ENCODE peak calls at places on chromosomes 2 and 18, in five cellular contexts. I is GM12892; L is NCI-H774; U is effector memory CD8-positive, alpha-beta T cell; S is HEK293T. D is an unnamed sample.

GRCh38 chr2:20050104-20050711 is 1.2 kb downstream of the LAPTM4A start:
- DNase-seq in I (no peak), L (no peak), U (peak), S (no peak), D (no peak)

GRCh38 chr2:115910270-115910669 is 1467.8 kb downstream of the DPP10 start:
- DNase-seq in I (no peak), L (no peak), U (no peak), S (peak), D (no peak)

GRCh38 chr2:238655131-238655860 is 192.6 kb upstream of the TWIST2 start:
- DNase-seq in I (no peak), L (no peak), U (no peak), S (no peak), D (no peak)

GRCh38 chr2:240216197-240216596 is 75.7 kb upstream of the OTOS start:
- DNase-seq in I (no peak), L (no peak), U (no peak), S (no peak), D (no peak)

GRCh38 chr2:134134827-134135226 is 119.0 kb upstream of the MGAT5 start:
- DNase-seq in I (no peak), L (no peak), U (no peak), S (no peak), D (no peak)

GRCh38 chr2:170002096-170002495 is 174.8 kb downstream of the UBR3 start:
- DNase-seq in I (no peak), L (no peak), U (no peak), S (no peak), D (no peak)

GRCh38 chr18:23990474-23991410 is 23.8 kb upstream of the TTC39C start:
- DNase-seq in I (no peak), L (no peak), U (no peak), S (no peak), D (no peak)

GRCh38 chr2:161131804-161132203 is 28.4 kb upstream of the TANK start:
- DNase-seq in I (no peak), L (no peak), U (no peak), S (no peak), D (no peak)

GRCh38 chr18:62844850-62845643 is 129.7 kb downstream of the PHLPP1 start:
- DNase-seq in I (no peak), L (no peak), U (no peak), S (no peak), D (no peak)

GRCh38 chr2:152078662-152079061 is 20.2 kb downstream of the CACNB4 start:
- DNase-seq in I (no peak), L (no peak), U (no peak), S (no peak), D (no peak)

GRCh38 chr2:229296561-229296960 is 25.5 kb upstream of the PID1 start:
- DNase-seq in I (no peak), L (no peak), U (no peak), S (no peak), D (no peak)

GRCh38 chr2:23584054-23584745 is 199.2 kb downstream of the KLHL29 start:
- DNase-seq in I (no peak), L (peak), U (no peak), S (no peak), D (no peak)

GRCh38 chr2:147098946-147099345 is 745.9 kb upstream of the ACVR2A start:
- DNase-seq in I (no peak), L (no peak), U (no peak), S (no peak), D (no peak)

GRCh38 chr2:66432801-66433694 is 1.9 kb upstream of the MEIS1 start:
- DNase-seq in I (no peak), L (peak), U (no peak), S (peak), D (no peak)

GRCh38 chr18:607930-608329 is 11.1 kb downstream of the CLUL1 start:
- DNase-seq in I (no peak), L (no peak), U (no peak), S (no peak), D (no peak)

GRCh38 chr2:168686485-168687191 is 115.8 kb upstream of the NOSTRIN start:
- DNase-seq in I (no peak), L (no peak), U (no peak), S (no peak), D (no peak)

GRCh38 chr2:54964271-54964670 is 86.0 kb downstream of the RTN4 start:
- DNase-seq in I (no peak), L (no peak), U (no peak), S (no peak), D (no peak)

GRCh38 chr2:37688771-37689468 is 17.5 kb upstream of the CDC42EP3 start:
- DNase-seq in I (no peak), L (no peak), U (no peak), S (no peak), D (no peak)

GRCh38 chr18:59005266-59005665 is 134.4 kb upstream of the SEC11C start:
- DNase-seq in I (no peak), L (no peak), U (no peak), S (no peak), D (no peak)

GRCh38 chr18:77470836-77471413 is 221.3 kb downstream of the GALR1 start:
- DNase-seq in I (no peak), L (no peak), U (no peak), S (no peak), D (no peak)

GRCh38 chr2:222304737-222305509 is 6.1 kb upstream of the PAX3 start:
- DNase-seq in I (no peak), L (no peak), U (no peak), S (no peak), D (no peak)

GRCh38 chr2:107363811-107364210 is 462.9 kb upstream of the RGPD4 start:
- DNase-seq in I (no peak), L (no peak), U (no peak), S (no peak), D (no peak)

GRCh38 chr18:58536534-58537271 is 92.2 kb downstream of the ALPK2 start:
- DNase-seq in I (no peak), L (no peak), U (no peak), S (no peak), D (no peak)

GRCh38 chr18:61893304-61893970 is 630 bp upstream of the RNF152 start:
- DNase-seq in I (peak), L (peak), U (peak), S (peak), D (no peak)

GRCh38 chr18:63683152-63683551 is 19.6 kb upstream of the SERPINB11 start:
- DNase-seq in I (no peak), L (no peak), U (no peak), S (no peak), D (no peak)

GRCh38 chr2:199629301-199629700 is 171.6 kb upstream of the SATB2 start:
- DNase-seq in I (no peak), L (no peak), U (no peak), S (no peak), D (no peak)

GRCh38 chr2:144559681-144560080 is 39.8 kb upstream of the ZEB2 start:
- DNase-seq in I (no peak), L (no peak), U (no peak), S (no peak), D (no peak)

GRCh38 chr2:15971351-15971750 is 31.0 kb downstream of the MYCN start:
- DNase-seq in I (no peak), L (no peak), U (no peak), S (no peak), D (no peak)

GRCh38 chr2:47310801-47311560 is 92.0 kb upstream of the MSH2 start:
- DNase-seq in I (no peak), L (no peak), U (no peak), S (no peak), D (no peak)

D was measured in esophagus squamous epithelium.